ENCODE peak calls at places on chromosomes 6 and 20, in six cellular contexts. X is H54, J is prostate gland, Q is GM12892, U is NB4, R is endothelial cell of umbilical vein. H is an unnamed sample.

GRCh38 chr6:125983246-125983945 is 2.9 kb upstream of the TRMT11 start:
- DNase-seq in X (no peak), Q (no peak), U (no peak), R (peak; percentile 18), J (no peak), H (no peak)

GRCh38 chr6:30491963-30492616 is 2.8 kb downstream of the HLA-E start:
- DNase-seq in J (no peak), Q (no peak), U (no peak), X (no peak), R (no peak), H (no peak)

GRCh38 chr6:11685411-11686093 is 93.1 kb downstream of the ADTRP start:
- DNase-seq in U (no peak), X (no peak), R (no peak), J (no peak), Q (no peak), H (no peak)

GRCh38 chr20:20956586-20956985 is 149.6 kb downstream of the LINC00237 start:
- DNase-seq in X (no peak), Q (no peak), U (no peak), J (no peak), R (no peak), H (no peak)

GRCh38 chr20:5918856-5919633 is 31.3 kb downstream of the TRMT6 start:
- DNase-seq in U (peak; percentile 83), Q (no peak), X (peak; percentile 55), R (peak; percentile 67), J (no peak), H (no peak)

GRCh38 chr6:42292002-42292735 is 74.5 kb upstream of the MRPS10 start:
- DNase-seq in U (no peak), X (peak; percentile 57), J (no peak), Q (no peak), R (no peak), H (no peak)

GRCh38 chr6:9401936-9402335 is 966.6 kb upstream of the SLC35B3 start:
- DNase-seq in U (no peak), X (no peak), J (no peak), Q (no peak), R (no peak), H (no peak)

GRCh38 chr20:61355585-61355984 is 103.5 kb downstream of the CDH4 start:
- DNase-seq in U (no peak), X (no peak), J (no peak), R (no peak), Q (no peak), H (no peak)

GRCh38 chr6:75280131-75280855 is 4.3 kb downstream of the TMEM30A start:
- DNase-seq in R (no peak), U (no peak), X (no peak), Q (no peak), J (no peak), H (no peak)

GRCh38 chr20:6101346-6101745 is 21.5 kb downstream of the FERMT1 start:
- DNase-seq in Q (no peak), R (no peak), U (no peak), J (no peak), X (no peak), H (no peak)

GRCh38 chr20:47126709-47127108 is 229.8 kb downstream of the ZMYND8 start:
- DNase-seq in Q (no peak), U (no peak), X (no peak), J (no peak), R (no peak), H (no peak)

GRCh38 chr6:129886401-129887155 is 25.5 kb upstream of the TMEM244 start:
- DNase-seq in J (no peak), Q (no peak), R (no peak), U (no peak), X (no peak), H (no peak)

GRCh38 chr6:11584264-11584663 is 46.7 kb downstream of the TMEM170B start:
- DNase-seq in X (no peak), R (no peak), Q (no peak), J (no peak), U (no peak), H (no peak)

GRCh38 chr6:37565267-37566208 is 65.8 kb upstream of the CCDC167 start:
- DNase-seq in J (no peak), U (no peak), X (no peak), Q (no peak), R (peak; percentile 21), H (no peak)

GRCh38 chr6:39892490-39893129 is 41.7 kb downstream of the MOCS1 start:
- DNase-seq in Q (peak; percentile 44), X (peak; percentile 63), J (peak; percentile 44), U (peak; percentile 49), R (peak; percentile 69), H (peak; percentile 43)

GRCh38 chr20:47489448-47489872 is 12.2 kb upstream of the NCOA3 start:
- DNase-seq in R (no peak), Q (no peak), X (no peak), J (no peak), U (peak; percentile 82), H (no peak)

GRCh38 chr6:16148498-16148897 is 19.6 kb downstream of the MYLIP start:
- DNase-seq in X (no peak), Q (no peak), R (no peak), U (no peak), J (no peak), H (no peak)

GRCh38 chr6:15296735-15297134 is 50.9 kb downstream of the JARID2 start:
- DNase-seq in Q (peak; percentile 29), X (no peak), J (no peak), U (peak; percentile 56), R (no peak), H (no peak)

GRCh38 chr6:90256698-90257485 is 39.8 kb downstream of the BACH2 start:
- DNase-seq in J (no peak), R (peak; percentile 85), Q (no peak), U (no peak), X (no peak), H (no peak)

GRCh38 chr6:116326392-116326717 is 44.4 kb upstream of the DSE start:
- DNase-seq in R (no peak), X (no peak), J (no peak), Q (no peak), U (no peak), H (no peak)

GRCh38 chr20:16423311-16424212 is 149.7 kb downstream of the KIF16B start:
- DNase-seq in Q (no peak), X (no peak), U (no peak), J (no peak), R (no peak), H (no peak)

GRCh38 chr20:45444050-45444449 is 25.5 kb upstream of the WFDC2 start:
- DNase-seq in J (no peak), R (no peak), X (no peak), U (no peak), Q (no peak), H (no peak)

GRCh38 chr20:2109425-2110210 is 8.0 kb downstream of the STK35 start:
- DNase-seq in R (no peak), Q (no peak), X (no peak), U (no peak), J (no peak), H (no peak)

GRCh38 chr20:43900062-43900461 is 14.6 kb upstream of the TOX2 start:
- DNase-seq in R (no peak), X (no peak), J (no peak), U (no peak), Q (no peak), H (no peak)

GRCh38 chr6:107731422-107732319 is 92.4 kb downstream of the SCML4 start:
- DNase-seq in R (no peak), Q (no peak), U (peak; percentile 47), J (no peak), X (no peak), H (no peak)

GRCh38 chr6:152637422-152638047 is 373 bp upstream of the SYNE1 start:
- DNase-seq in X (no peak), Q (no peak), J (no peak), R (no peak), U (no peak), H (no peak)

GRCh38 chr6:34465551-34466241 is at the start of gene PACSIN1:
- DNase-seq in X (no peak), U (no peak), Q (peak; percentile 57), J (peak; percentile 14), R (no peak), H (peak; percentile 65)

GRCh38 chr6:35731736-35732532 is 4.9 kb upstream of the ARMC12 start:
- DNase-seq in X (peak; percentile 88), Q (peak; percentile 94), U (peak; percentile 97), J (peak; percentile 98), R (peak; percentile 87), H (peak; percentile 87)
- TF ChIP-seq POLR2A in X (peak; percentile 41), Q (peak; percentile 30), U (peak; percentile 45), J (peak; percentile 59), R (peak; percentile 75), H (peak; percentile 84)

DNA sequence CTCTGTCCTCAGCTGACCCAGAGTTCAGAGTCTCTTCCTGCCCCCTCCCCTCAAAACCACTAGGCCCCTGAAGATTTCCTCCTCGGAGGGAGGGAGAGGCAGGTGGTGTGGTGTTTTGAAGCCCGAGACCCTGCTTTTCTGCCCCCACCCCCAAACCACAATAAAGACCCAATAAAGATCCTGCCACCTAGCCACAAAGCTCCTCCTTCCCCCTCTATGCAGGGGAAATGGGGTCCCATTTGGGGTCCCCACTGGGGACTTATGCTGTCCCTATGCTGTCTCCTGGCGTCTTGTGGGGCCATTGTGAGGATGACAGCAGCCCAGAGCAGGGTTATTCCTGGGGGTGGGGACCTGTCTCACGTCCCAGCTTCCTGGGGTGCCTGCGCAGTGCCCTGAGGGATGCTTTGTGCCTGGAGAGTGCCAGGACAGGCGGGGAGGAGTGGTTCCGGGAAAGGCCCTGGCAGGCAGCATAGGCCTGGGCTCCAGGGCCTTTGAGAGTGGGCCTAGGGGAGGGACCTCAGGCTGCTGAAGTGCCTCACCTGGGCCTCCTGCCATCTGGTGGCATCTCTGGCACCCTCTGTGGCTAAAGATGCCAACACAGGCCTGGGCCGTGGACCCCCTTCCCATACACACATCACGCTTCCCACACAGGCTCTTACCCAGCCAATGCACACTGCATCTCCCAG is 8.0 kb upstream of the ARMC12 start:
- DNase-seq in J (peak; percentile 92), Q (no peak), U (peak; percentile 91), X (no peak), R (no peak), H (no peak)
- TF ChIP-seq POLR2A in J (peak; percentile 64), Q (no peak), U (no peak), X (no peak), R (no peak), H (no peak)

DNA sequence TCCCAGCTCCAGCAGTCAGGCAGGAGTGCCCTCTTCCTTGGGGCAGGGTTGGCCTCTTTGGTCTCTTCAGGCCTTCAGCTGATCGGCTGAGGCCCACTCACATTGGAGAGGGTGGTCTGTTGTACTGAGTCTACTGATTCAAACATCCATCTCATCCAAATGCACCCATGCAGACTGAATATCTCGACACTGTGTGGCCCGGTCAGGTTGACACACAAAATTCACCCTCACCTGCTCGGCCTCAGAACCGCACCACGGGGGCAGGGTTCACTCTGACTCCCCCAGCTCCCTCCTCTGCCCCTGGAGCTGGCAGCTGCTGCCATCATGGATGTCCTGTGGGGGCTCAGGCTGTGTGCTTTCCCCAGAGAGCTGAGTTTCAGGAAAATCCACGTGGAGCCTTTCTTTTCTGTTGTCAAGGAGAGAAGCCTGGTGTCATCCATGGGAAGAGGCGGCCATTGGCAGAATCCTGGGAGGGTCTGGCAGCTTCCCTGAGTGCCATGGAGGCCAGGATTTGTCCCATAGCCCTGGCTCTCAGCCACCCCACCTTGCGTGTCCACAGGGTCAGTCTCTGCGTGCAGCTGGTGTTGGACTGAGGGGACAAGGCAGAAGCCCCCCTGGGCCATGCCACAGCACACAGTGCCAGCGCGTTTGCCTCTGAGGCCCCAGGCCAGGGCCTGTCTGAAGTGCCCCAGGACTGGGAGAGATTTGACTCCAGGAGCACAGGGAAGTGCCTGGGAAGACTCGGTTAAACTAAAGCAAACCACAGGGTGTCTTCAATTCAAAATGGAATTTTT is 114.1 kb downstream of the ERMARD start:
- DNase-seq in J (no peak), Q (no peak), U (no peak), R (no peak), X (no peak), H (no peak)
- TF ChIP-seq POLR2A in J (no peak), Q (no peak), U (no peak), R (no peak), X (no peak), H (no peak)

GRCh38 chr6:142946181-142946923 is 1.4 kb upstream of the HIVEP2 start:
- DNase-seq in R (peak; percentile 97), U (peak; percentile 94), Q (peak; percentile 45), X (peak; percentile 71), J (peak; percentile 99), H (peak; percentile 43)
- TF ChIP-seq POLR2A in R (no peak), U (peak; percentile 47), Q (peak; percentile 34), X (peak; percentile 48), J (peak; percentile 84), H (peak; percentile 51)

H was measured in GM12891.